ENCODE peak calls at places on chromosomes 12 and 14, in six cellular contexts. C is mesendoderm; H is AG04450; G is CD8-positive, alpha-beta memory T cell; S is astrocyte; A is tibial nerve. V is an unnamed sample.

GRCh38 chr12:45355750-45356149 is 139.9 kb downstream of the ANO6 start:
- DNase-seq in C (no peak), H (no peak), G (no peak), S (peak; percentile 45), A (no peak), V (no peak)

GRCh38 chr14:35349966-35350365 is 54.6 kb downstream of the NFKBIA start:
- DNase-seq in C (peak; percentile 42), H (no peak), G (no peak), S (no peak), A (no peak), V (peak; percentile 63)

GRCh38 chr12:89212339-89212771 is 139.9 kb downstream of the DUSP6 start:
- DNase-seq in C (no peak), H (no peak), G (no peak), S (no peak), A (no peak), V (no peak)

GRCh38 chr14:33934043-33934750 is 16.7 kb downstream of the EGLN3 start:
- DNase-seq in C (no peak), H (no peak), G (no peak), S (no peak), A (no peak), V (no peak)

GRCh38 chr12:117330441-117331113 is 30.8 kb downstream of the NOS1 start:
- DNase-seq in C (no peak), H (no peak), G (no peak), S (no peak), A (no peak), V (peak; percentile 65)

GRCh38 chr12:30930238-30931010 is 3.9 kb downstream of the TSPAN11 start:
- DNase-seq in C (no peak), H (no peak), G (no peak), S (no peak), A (no peak), V (peak; percentile 35)

GRCh38 chr14:99564256-99564902 is 39.6 kb downstream of the CCDC85C start:
- DNase-seq in C (no peak), H (peak; percentile 65), G (no peak), S (peak; percentile 72), A (peak; percentile 74), V (no peak)

GRCh38 chr12:100652488-100652887 is 79.0 kb downstream of the GAS2L3 start:
- DNase-seq in C (no peak), H (no peak), G (no peak), S (no peak), A (no peak), V (no peak)

GRCh38 chr14:55782166-55782565 is 202.2 kb downstream of the KTN1 start:
- DNase-seq in C (no peak), H (no peak), G (no peak), S (no peak), A (no peak), V (no peak)

GRCh38 chr12:131787143-131787660 is 41.0 kb upstream of the MMP17 start:
- DNase-seq in C (no peak), H (no peak), G (no peak), S (no peak), A (no peak), V (no peak)

GRCh38 chr14:23322568-23323517 is 1.6 kb downstream of the PABPN1 start:
- DNase-seq in C (no peak), H (no peak), G (no peak), S (no peak), A (no peak), V (no peak)

GRCh38 chr12:20463920-20464524 is 95.7 kb downstream of the PDE3A start:
- DNase-seq in C (no peak), H (no peak), G (no peak), S (no peak), A (no peak), V (no peak)

GRCh38 chr14:95121911-95122696 is 35.2 kb downstream of the DICER1 start:
- DNase-seq in C (no peak), H (no peak), G (no peak), S (no peak), A (no peak), V (no peak)

GRCh38 chr12:56836800-56837663 is 73.9 kb downstream of the HSD17B6 start:
- DNase-seq in C (no peak), H (peak; percentile 7), G (no peak), S (peak; percentile 60), A (no peak), V (no peak)

GRCh38 chr12:75694891-75695290 is 183.5 kb upstream of the KRR1 start:
- DNase-seq in C (no peak), H (no peak), G (no peak), S (no peak), A (no peak), V (no peak)

GRCh38 chr12:115375188-115375991 is 691.4 kb upstream of the TBX3 start:
- DNase-seq in C (peak; percentile 61), H (no peak), G (no peak), S (peak; percentile 81), A (no peak), V (peak; percentile 57)

GRCh38 chr14:102507891-102508312 is 1.7 kb downstream of the ANKRD9 start:
- DNase-seq in C (no peak), H (no peak), G (no peak), S (no peak), A (no peak), V (no peak)
- H3K4me3 ChIP-seq in C (no peak overlapping the region), H (no peak overlapping the region), G (no peak overlapping the region), S (no peak overlapping the region), A (no peak overlapping the region), V (no peak overlapping the region)

GRCh38 chr14:24674204-24674970 is 40.4 kb upstream of the GZMB start:
- DNase-seq in C (no peak), H (no peak), G (peak; percentile 40), S (no peak), A (no peak), V (no peak)

GRCh38 chr14:24673059-24673458 is 39.1 kb upstream of the GZMB start:
- DNase-seq in C (no peak), H (no peak), G (no peak), S (no peak), A (no peak), V (no peak)

GRCh38 chr14:24677956-24678355 is 44.0 kb upstream of the GZMB start:
- DNase-seq in C (no peak), H (no peak), G (no peak), S (no peak), A (no peak), V (no peak)

GRCh38 chr14:24670594-24670993 is 36.6 kb upstream of the GZMB start:
- DNase-seq in C (no peak), H (no peak), G (no peak), S (no peak), A (no peak), V (no peak)

DNA sequence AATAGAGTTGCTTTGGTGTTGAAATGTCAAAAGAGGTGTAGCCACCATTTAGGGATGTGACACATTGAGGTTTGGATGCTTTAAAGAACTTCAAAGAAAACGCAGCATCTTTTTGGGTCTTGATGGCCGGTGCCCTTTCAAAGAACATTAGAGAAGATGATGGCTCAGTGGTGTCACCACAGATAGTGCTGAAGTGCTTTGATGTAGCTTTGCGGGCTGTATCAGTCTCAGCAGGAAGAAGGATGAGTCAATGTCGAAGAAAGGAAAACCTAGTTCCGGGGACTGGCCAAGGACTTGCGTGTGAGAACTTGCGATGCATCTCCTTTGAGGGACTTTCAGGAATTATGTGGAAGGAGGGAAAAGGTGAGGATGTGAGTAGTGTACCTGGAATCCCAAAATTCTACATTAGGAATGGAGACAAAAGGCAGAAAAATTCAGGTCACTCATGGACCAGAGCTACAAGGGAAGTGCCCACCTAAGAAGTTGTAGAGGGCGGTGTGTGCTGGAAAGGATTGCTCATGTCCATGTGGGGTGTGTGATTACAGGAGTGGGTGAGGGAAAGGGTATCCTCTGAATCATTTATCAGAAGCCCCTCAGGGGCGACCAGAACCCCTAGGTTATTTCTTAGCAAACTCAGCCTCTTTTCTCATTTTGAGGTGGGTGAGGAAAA is 39.7 kb upstream of the GZMB start:
- DNase-seq in C (no peak), H (no peak), G (peak; percentile 61), S (no peak), A (no peak), V (peak; percentile 62)
- H3K27ac ChIP-seq in C (no peak overlapping the region), H (no peak overlapping the region), G (peak overlapping the region; percentile 38), S (no peak overlapping the region), A (no peak overlapping the region), V (no peak overlapping the region)

DNA sequence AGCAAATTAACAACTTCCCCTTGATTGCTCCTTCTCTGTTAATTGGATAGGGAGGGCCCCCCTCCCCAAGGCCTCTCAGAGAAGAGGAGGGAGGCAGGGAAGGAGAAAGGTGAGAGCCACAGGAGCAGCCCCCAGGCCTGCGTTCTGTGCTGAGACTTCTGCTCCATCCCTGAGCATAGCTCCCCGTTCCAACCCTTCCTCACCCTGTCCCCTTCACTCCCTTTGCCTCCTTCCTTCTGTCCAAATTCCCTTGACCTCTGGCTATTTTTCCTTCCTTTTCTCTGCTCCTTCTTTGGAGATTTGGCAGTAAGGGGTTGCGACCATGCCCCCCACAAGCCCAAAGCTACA is 793 bp upstream of the ASIC1 start:
- DNase-seq in C (no peak), H (no peak), G (no peak), S (no peak), A (no peak), V (no peak)
- H3K4me3 ChIP-seq in C (no peak overlapping the region), H (peak overlapping the region; percentile 72), G (peak overlapping the region; percentile 59), S (peak overlapping the region; percentile 70), A (no peak overlapping the region), V (peak overlapping the region; percentile 85)

DNA sequence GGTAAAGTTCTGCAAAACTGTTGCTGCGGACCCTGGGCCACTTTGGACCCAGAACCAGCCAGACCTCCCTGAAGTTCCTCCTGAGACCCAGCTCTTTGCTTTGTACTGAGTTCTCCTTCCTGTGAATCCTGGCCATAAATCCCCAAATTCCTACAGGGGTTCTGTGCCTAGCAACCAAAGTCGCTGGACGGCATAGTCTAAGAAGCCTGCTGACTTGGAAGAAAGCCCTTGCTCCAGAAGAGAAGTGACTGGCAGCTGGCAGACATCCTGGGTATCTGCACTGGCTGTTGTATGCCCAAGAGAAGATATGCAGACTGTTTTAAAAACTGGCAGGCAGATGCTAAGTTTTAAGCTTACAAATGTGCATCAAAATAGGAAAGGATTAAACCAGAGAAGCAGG is 99.9 kb upstream of the SLC24A4 start:
- DNase-seq in C (no peak), H (no peak), G (no peak), S (no peak), A (no peak), V (no peak)
- H3K27ac ChIP-seq in C (no peak overlapping the region), H (no peak overlapping the region), G (no peak overlapping the region), S (no peak overlapping the region), A (no peak overlapping the region), V (peak overlapping the region; percentile 58)

V was measured in endodermal cell.